ENCODE peak calls at places on chromosome 13, in four cellular contexts. L, C, M and D are unnamed samples.

GRCh38 chr13:106981050-106981449 is 413.1 kb upstream of the ARGLU1 start:
- DNase-seq in L (no peak), C (no peak), M (no peak), D (no peak)

GRCh38 chr13:79802389-79803140 is 321.6 kb downstream of the NDFIP2 start:
- DNase-seq in L (no peak), C (no peak), M (no peak), D (no peak)

GRCh38 chr13:29490561-29490960 is 104.9 kb downstream of the SLC7A1 start:
- DNase-seq in L (no peak), C (no peak), M (no peak), D (no peak)

GRCh38 chr13:44191504-44192171 is 182.0 kb upstream of the SERP2 start:
- DNase-seq in L (no peak), C (peak; percentile 60), M (peak; percentile 47), D (no peak)

GRCh38 chr13:112572408-112572807 is 15.5 kb downstream of the TUBGCP3 start:
- DNase-seq in L (no peak), C (no peak), M (no peak), D (no peak)

GRCh38 chr13:72469932-72470331 is 257.5 kb downstream of the MZT1 start:
- DNase-seq in L (no peak), C (no peak), M (no peak), D (no peak)

GRCh38 chr13:27789495-27790303 is 2.6 kb upstream of the GSX1 start:
- DNase-seq in L (no peak), C (no peak), M (no peak), D (no peak)

GRCh38 chr13:98103531-98103930 is 39.4 kb upstream of the FARP1 start:
- DNase-seq in L (no peak), C (no peak), M (no peak), D (no peak)